ENCODE peak calls at places on chromosomes 4 and X, in ten cellular contexts. L is cerebellum; Q is GM20000; Y is mesenteric fat pad; Z is NCI-H226; I is GM10248; E is activated T-cell treated with anti-CD3 and anti-CD28 coated beads, Interleukin-2, amount 50 U/mL, for 72 hours; B is upper lobe of right lung; C is fibroblast of the conjunctiva; M is epithelial cell of esophagus. A is an unnamed sample.
A peak's percentile ranks its signal among the peaks of the same experiment; 100 is the strongest.

GRCh38 chr4:6437682-6438264 is 34.6 kb downstream of the PPP2R2C start:
- DNase-seq in B (no peak), Z (peak; percentile 18), Y (no peak), L (no peak), Q (no peak), I (no peak), M (no peak), C (no peak), E (no peak), A (no peak)

GRCh38 chr4:1517592-1518411 is 111.6 kb upstream of the NKX1-1 start:
- DNase-seq in Y (no peak), E (no peak), B (peak; percentile 61), C (no peak), L (no peak), M (no peak), I (no peak), Z (no peak), Q (no peak), A (no peak)

GRCh38 chrX:146907391-146908240 is 93.1 kb upstream of the CXorf51A start:
- DNase-seq in I (no peak), Z (no peak), L (no peak), Y (no peak), E (no peak), C (no peak), Q (no peak), B (no peak), M (peak; percentile 17), A (no peak)

GRCh38 chr4:113996599-113997177 is 17.2 kb upstream of the ARSJ start:
- DNase-seq in B (no peak), C (no peak), Z (no peak), Q (no peak), I (no peak), L (no peak), Y (no peak), M (peak; percentile 86), E (no peak), A (no peak)

GRCh38 chrX:5681159-5681558 is 547.5 kb downstream of the NLGN4X start:
- DNase-seq in L (peak; percentile 1), B (no peak), Z (no peak), C (no peak), Q (peak; percentile 1), E (no peak), I (no peak), M (peak; percentile 13), Y (no peak), A (no peak)

GRCh38 chr4:165915215-165915614 is 42.2 kb downstream of the TLL1 start:
- DNase-seq in I (no peak), L (no peak), Q (no peak), E (no peak), C (no peak), Z (no peak), M (no peak), B (no peak), Y (no peak), A (no peak)

GRCh38 chrX:121836000-121836399 is 788.6 kb downstream of the GLUD2 start:
- DNase-seq in I (no peak), M (no peak), L (no peak), Z (no peak), B (no peak), Q (no peak), E (no peak), C (no peak), Y (no peak), A (no peak)

GRCh38 chr4:185115827-185116232 is 27.2 kb upstream of the SLC25A4 start:
- DNase-seq in L (no peak), I (no peak), Z (peak; percentile 92), B (peak; percentile 69), M (no peak), C (peak; percentile 85), Q (no peak), E (no peak), Y (no peak), A (peak; percentile 74)

GRCh38 chr4:166996216-166996615 is 238.1 kb downstream of the SPOCK3 start:
- DNase-seq in I (no peak), L (no peak), Z (no peak), Q (no peak), M (no peak), C (no peak), B (no peak), E (no peak), Y (no peak), A (no peak)

GRCh38 chr4:36414248-36414647 is 132.8 kb downstream of the DTHD1 start:
- DNase-seq in M (peak; percentile 43), B (no peak), I (no peak), E (no peak), L (no peak), C (no peak), Y (no peak), Q (peak; percentile 8), Z (no peak), A (no peak)

GRCh38 chr4:18318682-18319410 is 297.3 kb upstream of the LCORL start:
- DNase-seq in M (peak; percentile 9), Y (no peak), Q (no peak), C (no peak), Z (no peak), I (no peak), B (no peak), L (no peak), E (no peak), A (no peak)

GRCh38 chrX:100747090-100747489 is 15.2 kb upstream of the SYTL4 start:
- DNase-seq in Q (no peak), B (no peak), E (no peak), Z (no peak), M (no peak), I (no peak), Y (no peak), C (no peak), L (no peak), A (no peak)

GRCh38 chr4:79764118-79764517 is 308.9 kb downstream of the ANTXR2 start:
- DNase-seq in B (no peak), E (no peak), Q (no peak), C (no peak), I (no peak), M (no peak), L (no peak), Z (no peak), Y (no peak), A (no peak)

GRCh38 chrX:43949669-43950068 is 23.5 kb downstream of the NDP start:
- DNase-seq in L (peak; percentile 61), Z (no peak), B (peak; percentile 60), I (no peak), Y (no peak), C (no peak), E (peak; percentile 17), Q (peak; percentile 2), M (peak; percentile 15), A (no peak)

GRCh38 chrX:130789793-130790192 is 113.2 kb downstream of the ENOX2 start:
- DNase-seq in M (no peak), Q (no peak), E (no peak), L (no peak), Z (no peak), B (no peak), I (no peak), Y (no peak), C (no peak), A (no peak)

GRCh38 chr4:32858971-32859370 is 2138.8 kb downstream of the PCDH7 start:
- DNase-seq in Y (no peak), C (peak; percentile 90), Z (peak; percentile 84), E (no peak), B (no peak), L (no peak), I (no peak), M (peak; percentile 96), Q (no peak), A (no peak)

GRCh38 chrX:13825178-13825762 is 8.4 kb upstream of the GPM6B start:
- DNase-seq in I (no peak), C (no peak), B (no peak), Q (no peak), Y (no peak), M (no peak), Z (no peak), L (no peak), E (no peak), A (no peak)

GRCh38 chr4:153249199-153250154 is 45.2 kb downstream of the TRIM2 start:
- DNase-seq in Z (peak; percentile 69), L (peak; percentile 90), C (peak; percentile 43), M (peak; percentile 65), Y (no peak), B (peak; percentile 89), E (peak; percentile 85), I (peak; percentile 94), Q (peak; percentile 90), A (peak; percentile 94)

GRCh38 chr4:156756118-156756517 is 215.5 kb downstream of the PDGFC start:
- DNase-seq in Q (no peak), B (no peak), M (no peak), C (no peak), E (no peak), L (no peak), Y (no peak), Z (no peak), I (no peak), A (no peak)

GRCh38 chr4:103934178-103934789 is 214.5 kb upstream of the TACR3 start:
- DNase-seq in I (peak; percentile 51), C (peak; percentile 34), E (peak; percentile 4), B (no peak), Y (no peak), Z (no peak), Q (peak; percentile 54), L (peak; percentile 7), M (peak; percentile 64), A (peak; percentile 22)

GRCh38 chr4:2858451-2859217 is 15.0 kb downstream of the ADD1 start:
- DNase-seq in Z (peak; percentile 54), Q (no peak), E (no peak), M (no peak), B (no peak), C (no peak), L (no peak), Y (no peak), I (no peak), A (peak; percentile 57)

GRCh38 chr4:181807771-181808170 is 435.4 kb upstream of the TENM3 start:
- DNase-seq in Z (peak; percentile 54), E (no peak), I (no peak), B (no peak), Q (no peak), Y (no peak), M (no peak), L (no peak), C (no peak), A (no peak)